ENCODE peak calls at places on chromosome 21, in nine cellular contexts. One of them, this sample, is unnamed.

GRCh38 chr21:43190544-43191340 is 21.9 kb downstream of the CRYAA start:
- DNase-seq in A549: no peak
- DNase-seq in foreskin fibroblast: no peak
- DNase-seq in lower lobe of right lung: no peak
- DNase-seq in cardiac muscle cell: no peak
- DNase-seq in PC-3: no peak
- DNase-seq in AG09309: no peak
- DNase-seq in stomach: no peak
- DNase-seq in tibial nerve: peak
- DNase-seq in this sample: no peak

GRCh38 chr21:28224191-28224755 is 768.4 kb downstream of the LTN1 start:
- DNase-seq in A549: no peak
- DNase-seq in foreskin fibroblast: no peak
- DNase-seq in lower lobe of right lung: no peak
- DNase-seq in cardiac muscle cell: no peak
- DNase-seq in PC-3: no peak
- DNase-seq in AG09309: no peak
- DNase-seq in stomach: no peak
- DNase-seq in tibial nerve: no peak
- DNase-seq in this sample: no peak

GRCh38 chr21:43279578-43279894 is 110.7 kb downstream of the CRYAA start:
- DNase-seq in A549: no peak
- DNase-seq in foreskin fibroblast: no peak
- DNase-seq in lower lobe of right lung: peak
- DNase-seq in cardiac muscle cell: no peak
- DNase-seq in PC-3: no peak
- DNase-seq in AG09309: no peak
- DNase-seq in stomach: no peak
- DNase-seq in tibial nerve: no peak
- DNase-seq in this sample: no peak

GRCh38 chr21:42263591-42264131 is 44.7 kb downstream of the ABCG1 start:
- DNase-seq in A549: no peak
- DNase-seq in foreskin fibroblast: no peak
- DNase-seq in lower lobe of right lung: peak
- DNase-seq in cardiac muscle cell: peak
- DNase-seq in PC-3: no peak
- DNase-seq in AG09309: no peak
- DNase-seq in stomach: no peak
- DNase-seq in tibial nerve: peak
- DNase-seq in this sample: no peak

GRCh38 chr21:22319435-22319834 is 1321.2 kb downstream of the NCAM2 start:
- DNase-seq in A549: no peak
- DNase-seq in foreskin fibroblast: no peak
- DNase-seq in lower lobe of right lung: no peak
- DNase-seq in cardiac muscle cell: no peak
- DNase-seq in PC-3: no peak
- DNase-seq in AG09309: no peak
- DNase-seq in stomach: no peak
- DNase-seq in tibial nerve: no peak
- DNase-seq in this sample: no peak

GRCh38 chr21:8993284-8993942 is 1528.0 kb upstream of the TPTE start:
- DNase-seq in A549: peak
- DNase-seq in foreskin fibroblast: no peak
- DNase-seq in lower lobe of right lung: no peak
- DNase-seq in cardiac muscle cell: no peak
- DNase-seq in PC-3: peak
- DNase-seq in AG09309: no peak
- DNase-seq in stomach: no peak
- DNase-seq in tibial nerve: no peak
- DNase-seq in this sample: no peak

GRCh38 chr21:39911792-39912191 is 44.6 kb downstream of the PCP4 start:
- DNase-seq in A549: no peak
- DNase-seq in foreskin fibroblast: no peak
- DNase-seq in lower lobe of right lung: no peak
- DNase-seq in cardiac muscle cell: no peak
- DNase-seq in PC-3: no peak
- DNase-seq in AG09309: no peak
- DNase-seq in stomach: no peak
- DNase-seq in tibial nerve: no peak
- DNase-seq in this sample: no peak

GRCh38 chr21:40575983-40576382 is 271.0 kb downstream of the DSCAM start:
- DNase-seq in A549: no peak
- DNase-seq in foreskin fibroblast: no peak
- DNase-seq in lower lobe of right lung: no peak
- DNase-seq in cardiac muscle cell: no peak
- DNase-seq in PC-3: no peak
- DNase-seq in AG09309: no peak
- DNase-seq in stomach: no peak
- DNase-seq in tibial nerve: no peak
- DNase-seq in this sample: peak

GRCh38 chr21:18954415-18954972 is 550.9 kb upstream of the TMPRSS15 start:
- DNase-seq in A549: no peak
- DNase-seq in foreskin fibroblast: no peak
- DNase-seq in lower lobe of right lung: no peak
- DNase-seq in cardiac muscle cell: no peak
- DNase-seq in PC-3: no peak
- DNase-seq in AG09309: no peak
- DNase-seq in stomach: no peak
- DNase-seq in tibial nerve: no peak
- DNase-seq in this sample: no peak

GRCh38 chr21:43919871-43920801 is 55.1 kb downstream of the AGPAT3 start:
- DNase-seq in A549: no peak
- DNase-seq in foreskin fibroblast: no peak
- DNase-seq in lower lobe of right lung: peak
- DNase-seq in cardiac muscle cell: no peak
- DNase-seq in PC-3: no peak
- DNase-seq in AG09309: no peak
- DNase-seq in stomach: no peak
- DNase-seq in tibial nerve: no peak
- DNase-seq in this sample: no peak

GRCh38 chr21:46145840-46146691 is 9.3 kb downstream of the FTCD start:
- DNase-seq in A549: no peak
- DNase-seq in foreskin fibroblast: no peak
- DNase-seq in lower lobe of right lung: peak
- DNase-seq in cardiac muscle cell: no peak
- DNase-seq in PC-3: no peak
- DNase-seq in AG09309: no peak
- DNase-seq in stomach: no peak
- DNase-seq in tibial nerve: no peak
- DNase-seq in this sample: no peak

GRCh38 chr21:38819719-38820147 is 14.0 kb downstream of the ETS2 start:
- DNase-seq in A549: peak
- DNase-seq in foreskin fibroblast: peak
- DNase-seq in lower lobe of right lung: peak
- DNase-seq in cardiac muscle cell: no peak
- DNase-seq in PC-3: peak
- DNase-seq in AG09309: no peak
- DNase-seq in stomach: peak
- DNase-seq in tibial nerve: no peak
- DNase-seq in this sample: peak

GRCh38 chr21:42411197-42411869 is 7.6 kb downstream of the UBASH3A start:
- DNase-seq in A549: peak
- DNase-seq in foreskin fibroblast: no peak
- DNase-seq in lower lobe of right lung: no peak
- DNase-seq in cardiac muscle cell: no peak
- DNase-seq in PC-3: peak
- DNase-seq in AG09309: no peak
- DNase-seq in stomach: no peak
- DNase-seq in tibial nerve: no peak
- DNase-seq in this sample: no peak

GRCh38 chr21:42833859-42834729 is 45.2 kb downstream of the WDR4 start:
- DNase-seq in A549: no peak
- DNase-seq in foreskin fibroblast: no peak
- DNase-seq in lower lobe of right lung: no peak
- DNase-seq in cardiac muscle cell: no peak
- DNase-seq in PC-3: no peak
- DNase-seq in AG09309: no peak
- DNase-seq in stomach: peak
- DNase-seq in tibial nerve: no peak
- DNase-seq in this sample: no peak

GRCh38 chr21:33586927-33587326 is 1.6 kb downstream of the DONSON start:
- DNase-seq in A549: no peak
- DNase-seq in foreskin fibroblast: no peak
- DNase-seq in lower lobe of right lung: no peak
- DNase-seq in cardiac muscle cell: no peak
- DNase-seq in PC-3: no peak
- DNase-seq in AG09309: no peak
- DNase-seq in stomach: no peak
- DNase-seq in tibial nerve: no peak
- DNase-seq in this sample: no peak
- H3K4me3 ChIP-seq in A549: peak
- H3K4me3 ChIP-seq in foreskin fibroblast: peak
- H3K4me3 ChIP-seq in lower lobe of right lung: no peak
- H3K4me3 ChIP-seq in cardiac muscle cell: no peak
- H3K4me3 ChIP-seq in PC-3: peak
- H3K4me3 ChIP-seq in AG09309: no peak
- H3K4me3 ChIP-seq in stomach: no peak
- H3K4me3 ChIP-seq in tibial nerve: no peak
- H3K4me3 ChIP-seq in this sample: no peak

DNA sequence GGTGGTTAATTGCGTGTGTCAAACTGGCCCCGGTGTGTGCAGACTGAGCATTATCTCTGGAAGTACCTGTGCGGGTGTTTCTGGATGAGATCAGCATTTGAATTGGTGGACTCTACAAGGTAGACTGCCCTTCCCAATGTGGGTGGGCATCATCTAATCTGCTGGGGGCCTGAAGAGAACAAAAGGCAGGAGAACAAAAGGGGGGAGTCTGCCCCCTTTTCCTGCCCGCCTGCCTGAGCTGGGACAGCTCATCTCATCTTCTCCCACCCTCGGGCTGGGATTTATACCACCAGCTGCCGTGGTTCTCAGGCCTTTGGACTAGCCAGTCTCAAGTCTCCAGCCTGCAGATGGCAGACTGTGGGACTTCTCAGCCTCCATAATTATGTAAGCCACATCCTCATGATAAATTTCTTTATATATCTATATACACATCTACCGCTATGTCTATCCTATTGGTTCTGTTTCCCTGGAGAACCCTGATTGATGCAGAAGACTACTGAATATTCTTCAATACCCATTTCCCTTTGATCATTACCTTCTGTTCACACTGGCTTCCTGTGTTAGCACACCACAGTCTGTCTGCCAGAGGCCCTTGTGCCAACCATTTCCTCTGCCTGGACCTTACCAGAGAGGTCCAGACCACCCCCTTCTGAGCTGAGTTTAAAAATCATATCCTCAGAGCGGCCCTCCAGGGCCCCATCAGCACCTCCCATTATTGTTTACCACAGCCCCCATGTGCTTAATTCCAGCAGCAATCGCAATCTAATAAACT is 25.2 kb downstream of the RCAN1 start:
- DNase-seq in A549: no peak
- DNase-seq in foreskin fibroblast: no peak
- DNase-seq in lower lobe of right lung: no peak
- DNase-seq in cardiac muscle cell: no peak
- DNase-seq in PC-3: no peak
- DNase-seq in AG09309: no peak
- DNase-seq in stomach: no peak
- DNase-seq in tibial nerve: no peak
- DNase-seq in this sample: no peak
- TF ChIP-seq CTCF in A549: no peak
- TF ChIP-seq CTCF in foreskin fibroblast: no peak
- TF ChIP-seq CTCF in lower lobe of right lung: no peak
- TF ChIP-seq CTCF in cardiac muscle cell: no peak
- TF ChIP-seq CTCF in PC-3: no peak
- TF ChIP-seq CTCF in AG09309: no peak
- TF ChIP-seq CTCF in stomach: no peak
- TF ChIP-seq CTCF in tibial nerve: no peak
- TF ChIP-seq CTCF in this sample: no peak

DNA sequence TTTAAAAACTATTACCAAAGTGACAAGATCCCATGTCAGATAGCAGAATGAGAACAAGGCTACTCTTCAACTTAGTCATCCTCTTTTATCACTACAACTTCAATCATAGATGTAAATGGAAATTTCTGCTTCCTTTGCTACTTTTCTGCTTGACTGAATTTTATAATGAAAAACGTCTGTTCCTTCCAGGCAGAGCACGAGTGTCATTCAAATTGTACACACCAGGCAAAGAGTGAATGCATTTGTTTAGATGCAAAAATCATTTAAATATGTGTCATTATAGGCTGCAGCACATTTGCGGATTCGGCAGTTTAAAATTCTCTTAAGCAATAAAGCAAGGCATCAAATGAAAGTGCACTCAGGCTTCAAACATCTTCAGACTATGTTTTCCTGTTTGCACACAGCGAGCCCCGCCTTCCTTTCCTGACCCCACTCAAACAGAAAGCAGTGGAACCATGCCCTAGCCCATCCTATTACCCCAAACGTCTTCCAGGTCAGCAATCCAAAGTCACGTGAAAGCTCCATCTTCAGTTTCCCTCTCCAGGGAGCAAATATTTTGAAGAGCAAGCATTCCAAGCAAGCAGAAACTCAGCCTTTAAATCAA is 99.6 kb downstream of the APP start:
- DNase-seq in A549: peak
- DNase-seq in foreskin fibroblast: peak
- DNase-seq in lower lobe of right lung: peak
- DNase-seq in cardiac muscle cell: peak
- DNase-seq in PC-3: peak
- DNase-seq in AG09309: peak
- DNase-seq in stomach: no peak
- DNase-seq in tibial nerve: peak
- DNase-seq in this sample: peak
- H3K4me3 ChIP-seq in A549: no peak
- H3K4me3 ChIP-seq in foreskin fibroblast: peak
- H3K4me3 ChIP-seq in lower lobe of right lung: peak
- H3K4me3 ChIP-seq in cardiac muscle cell: no peak
- H3K4me3 ChIP-seq in PC-3: peak
- H3K4me3 ChIP-seq in AG09309: peak
- H3K4me3 ChIP-seq in stomach: no peak
- H3K4me3 ChIP-seq in tibial nerve: no peak
- H3K4me3 ChIP-seq in this sample: peak

DNA sequence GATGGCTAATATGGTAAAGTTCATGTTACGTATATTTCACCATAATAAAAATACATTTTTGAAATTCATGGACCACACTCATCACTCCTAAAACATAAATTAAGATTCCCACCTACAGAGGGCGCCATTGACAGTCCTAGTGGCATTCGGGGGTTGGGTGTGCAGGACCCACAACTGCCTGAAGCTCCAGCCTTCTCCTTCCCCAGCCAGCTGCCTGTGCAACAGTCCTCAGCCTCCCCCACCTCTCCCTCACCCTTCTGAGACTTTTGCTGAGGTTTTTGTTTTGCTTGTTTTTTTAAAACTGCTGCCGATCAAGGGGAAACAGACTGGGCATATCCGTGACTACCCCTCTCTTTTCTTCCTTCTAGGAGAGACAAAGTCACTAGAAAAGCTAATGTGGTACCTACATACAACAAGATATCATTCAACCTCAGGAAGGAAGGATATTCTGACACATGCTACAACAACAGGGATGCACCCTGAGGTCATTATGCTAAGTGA is 9.3 kb upstream of the EVA1C start:
- DNase-seq in A549: peak
- DNase-seq in foreskin fibroblast: peak
- DNase-seq in lower lobe of right lung: peak
- DNase-seq in cardiac muscle cell: peak
- DNase-seq in PC-3: peak
- DNase-seq in AG09309: no peak
- DNase-seq in stomach: peak
- DNase-seq in tibial nerve: peak
- DNase-seq in this sample: peak
- TF ChIP-seq CTCF in A549: peak
- TF ChIP-seq CTCF in foreskin fibroblast: peak
- TF ChIP-seq CTCF in lower lobe of right lung: peak
- TF ChIP-seq CTCF in cardiac muscle cell: peak
- TF ChIP-seq CTCF in PC-3: peak
- TF ChIP-seq CTCF in AG09309: peak
- TF ChIP-seq CTCF in stomach: peak
- TF ChIP-seq CTCF in tibial nerve: peak
- TF ChIP-seq CTCF in this sample: peak

GRCh38 chr21:44927587-44928461 is 7.1 kb upstream of the ITGB2 start:
- DNase-seq in A549: peak
- DNase-seq in foreskin fibroblast: peak
- DNase-seq in lower lobe of right lung: peak
- DNase-seq in cardiac muscle cell: peak
- DNase-seq in PC-3: peak
- DNase-seq in AG09309: no peak
- DNase-seq in stomach: no peak
- DNase-seq in tibial nerve: peak
- DNase-seq in this sample: peak
- H3K4me3 ChIP-seq in A549: peak
- H3K4me3 ChIP-seq in foreskin fibroblast: no peak
- H3K4me3 ChIP-seq in lower lobe of right lung: peak
- H3K4me3 ChIP-seq in cardiac muscle cell: no peak
- H3K4me3 ChIP-seq in PC-3: peak
- H3K4me3 ChIP-seq in AG09309: no peak
- H3K4me3 ChIP-seq in stomach: no peak
- H3K4me3 ChIP-seq in tibial nerve: no peak
- H3K4me3 ChIP-seq in this sample: no peak